ENCODE peak calls at places on chromosomes 4 and X, in five cellular contexts. F is SJSA1; V is NCI-H345; R is CD4-positive, alpha-beta T cell; U is aorta. O is an unnamed sample.

GRCh38 chr4:184100297-184100885 is 117.3 kb downstream of the ENPP6 start:
- DNase-seq in F (peak; percentile 11), V (peak; percentile 19), R (peak; percentile 54), U (no peak), O (no peak)

GRCh38 chr4:41683321-41683720 is 65.2 kb downstream of the PHOX2B start:
- DNase-seq in F (no peak), V (no peak), R (no peak), U (no peak), O (no peak)

GRCh38 chr4:126404549-126404948 is 1089.8 kb downstream of the FAT4 start:
- DNase-seq in F (no peak), V (no peak), R (no peak), U (no peak), O (no peak)

GRCh38 chr4:142091085-142091513 is 454.7 kb downstream of the IL15 start:
- DNase-seq in F (no peak), V (no peak), R (no peak), U (no peak), O (no peak)

GRCh38 chr4:64940698-64941097 is 531.4 kb upstream of the TECRL start:
- DNase-seq in F (no peak), V (no peak), R (no peak), U (no peak), O (no peak)

GRCh38 chr4:141668200-141668599 is 31.8 kb downstream of the IL15 start:
- DNase-seq in F (no peak), V (no peak), R (no peak), U (no peak), O (no peak)

GRCh38 chr4:99640676-99641075 is 17.0 kb downstream of the C4orf54 start:
- DNase-seq in F (no peak), V (no peak), R (no peak), U (no peak), O (no peak)

GRCh38 chr4:11471613-11472012 is 42.9 kb upstream of the HS3ST1 start:
- DNase-seq in F (no peak), V (no peak), R (peak; percentile 53), U (peak; percentile 57), O (no peak)

GRCh38 chr4:14345356-14345775 is 656.9 kb upstream of the CPEB2 start:
- DNase-seq in F (peak; percentile 2), V (no peak), R (no peak), U (no peak), O (no peak)

GRCh38 chr4:60400599-60400998 is 799.5 kb upstream of the ADGRL3 start:
- DNase-seq in F (no peak), V (no peak), R (no peak), U (no peak), O (no peak)

GRCh38 chr4:174365018-174365587 is 81.4 kb downstream of the CEP44 start:
- DNase-seq in F (peak; percentile 60), V (peak; percentile 12), R (no peak), U (no peak), O (peak; percentile 18)

GRCh38 chrX:140767646-140768045 is 58.1 kb downstream of the LINC00632 start:
- DNase-seq in F (no peak), V (no peak), R (no peak), U (no peak), O (no peak)

GRCh38 chr4:955161-955921 is 18.0 kb downstream of the DGKQ start:
- DNase-seq in F (no peak), V (no peak), R (no peak), U (peak; percentile 42), O (no peak)

GRCh38 chr4:150308824-150309472 is 230.7 kb downstream of the DCLK2 start:
- DNase-seq in F (peak; percentile 14), V (no peak), R (no peak), U (no peak), O (no peak)

GRCh38 chrX:115562492-115562872 is 1.5 kb downstream of the PLS3 start:
- DNase-seq in F (no peak), V (no peak), R (no peak), U (no peak), O (peak; percentile 51)

GRCh38 chr4:76585270-76585669 is 150.2 kb downstream of the SHROOM3 start:
- DNase-seq in F (no peak), V (peak; percentile 3), R (no peak), U (no peak), O (no peak)

GRCh38 chr4:95080969-95081368 is 323.2 kb downstream of the BMPR1B start:
- DNase-seq in F (no peak), V (no peak), R (no peak), U (no peak), O (no peak)

GRCh38 chr4:83074086-83074704 is 39.2 kb downstream of the COPS4 start:
- DNase-seq in F (peak; percentile 63), V (peak; percentile 38), R (no peak), U (no peak), O (no peak)

GRCh38 chrX:138886769-138887168 is 175.3 kb upstream of the FGF13 start:
- DNase-seq in F (peak; percentile 38), V (no peak), R (no peak), U (no peak), O (peak; percentile 49)

GRCh38 chr4:6441202-6441582 is 31.2 kb downstream of the PPP2R2C start:
- DNase-seq in F (no peak), V (no peak), R (no peak), U (no peak), O (no peak)

GRCh38 chr4:158444621-158445020 is 77.1 kb upstream of the RXFP1 start:
- DNase-seq in F (no peak), V (no peak), R (no peak), U (no peak), O (no peak)

GRCh38 chr4:185127021-185127925 is 15.8 kb upstream of the SLC25A4 start:
- DNase-seq in F (no peak), V (peak; percentile 27), R (no peak), U (peak; percentile 55), O (no peak)

GRCh38 chr4:675980-676870 is 1.9 kb downstream of the MYL5 start:
- DNase-seq in F (no peak), V (no peak), R (no peak), U (peak; percentile 49), O (no peak)

GRCh38 chr4:186243331-186243730 is 16.0 kb downstream of the KLKB1 start:
- DNase-seq in F (no peak), V (no peak), R (no peak), U (no peak), O (no peak)

GRCh38 chr4:17169699-17170098 is 271.3 kb upstream of the LDB2 start:
- DNase-seq in F (no peak), V (no peak), R (no peak), U (no peak), O (no peak)

GRCh38 chrX:137198040-137198439 is 164.2 kb upstream of the GPR101 start:
- DNase-seq in F (no peak), V (no peak), R (no peak), U (no peak), O (no peak)